ENCODE peak calls at places on chromosomes 5 and 9, in nine cellular contexts. A, H, I, S, K, R, W, X and E are unnamed samples.

GRCh38 chr5:11072556-11072955 is 311.5 kb upstream of the DAP start:
- DNase-seq in A (no peak), H (no peak), I (no peak), S (no peak), K (no peak), R (no peak), W (no peak), X (no peak), E (no peak)

GRCh38 chr9:36780186-36780585 is 207.5 kb downstream of the MELK start:
- DNase-seq in A (no peak), H (no peak), I (no peak), S (no peak), K (no peak), R (no peak), W (no peak), X (no peak), E (no peak)

GRCh38 chr5:108642170-108642906 is 105.4 kb upstream of the FER start:
- DNase-seq in A (peak; percentile 69), H (peak; percentile 55), I (peak; percentile 86), S (peak; percentile 74), K (peak; percentile 66), R (peak; percentile 71), W (peak; percentile 59), X (peak; percentile 84), E (peak; percentile 48)

GRCh38 chr5:167634432-167634831 is 657.0 kb upstream of the WWC1 start:
- DNase-seq in A (peak; percentile 51), H (peak; percentile 38), I (peak; percentile 42), S (no peak), K (no peak), R (peak; percentile 90), W (no peak), X (peak; percentile 60), E (no peak)

GRCh38 chr9:88460583-88461332 is 72.5 kb downstream of the SPIN1 start:
- DNase-seq in A (peak; percentile 84), H (no peak), I (no peak), S (peak; percentile 61), K (no peak), R (peak; percentile 37), W (no peak), X (peak; percentile 33), E (no peak)

GRCh38 chr5:72608297-72608696 is 101.1 kb upstream of the ZNF366 start:
- DNase-seq in A (no peak), H (no peak), I (peak; percentile 86), S (no peak), K (no peak), R (no peak), W (no peak), X (peak; percentile 66), E (no peak)

GRCh38 chr9:68705636-68706578 is 867 bp downstream of the PIP5K1B start:
- DNase-seq in A (no peak), H (no peak), I (peak; percentile 12), S (no peak), K (peak; percentile 59), R (no peak), W (no peak), X (peak; percentile 8), E (no peak)

GRCh38 chr9:78103971-78104433 is 72.4 kb upstream of the GNAQ start:
- DNase-seq in A (no peak), H (peak; percentile 13), I (no peak), S (no peak), K (no peak), R (no peak), W (no peak), X (no peak), E (no peak)

GRCh38 chr5:107425541-107426031 is 245.2 kb downstream of the EFNA5 start:
- DNase-seq in A (peak; percentile 89), H (peak; percentile 89), I (peak; percentile 81), S (no peak), K (no peak), R (peak; percentile 83), W (no peak), X (peak; percentile 91), E (no peak)

GRCh38 chr5:81027481-81028058 is 67.4 kb downstream of the RASGRF2 start:
- DNase-seq in A (no peak), H (no peak), I (no peak), S (no peak), K (no peak), R (no peak), W (no peak), X (no peak), E (no peak)

GRCh38 chr5:81638471-81638870 is 112.4 kb downstream of the SSBP2 start:
- DNase-seq in A (no peak), H (no peak), I (peak; percentile 6), S (no peak), K (no peak), R (peak; percentile 33), W (no peak), X (peak; percentile 18), E (no peak)

GRCh38 chr9:96084289-96084688 is 208.8 kb downstream of the ERCC6L2 start:
- DNase-seq in A (no peak), H (no peak), I (no peak), S (no peak), K (no peak), R (no peak), W (no peak), X (no peak), E (no peak)

GRCh38 chr5:123875444-123876264 is 363.7 kb downstream of the CSNK1G3 start:
- DNase-seq in A (no peak), H (no peak), I (peak; percentile 21), S (peak; percentile 50), K (peak; percentile 25), R (no peak), W (peak; percentile 13), X (no peak), E (no peak)

GRCh38 chr5:16233730-16234129 is 54.1 kb upstream of the MARCHF11 start:
- DNase-seq in A (no peak), H (no peak), I (no peak), S (no peak), K (no peak), R (no peak), W (no peak), X (no peak), E (no peak)

GRCh38 chr9:120944434-120945125 is 18.0 kb upstream of the TRAF1 start:
- DNase-seq in A (peak; percentile 98), H (no peak), I (no peak), S (no peak), K (no peak), R (no peak), W (no peak), X (no peak), E (no peak)

GRCh38 chr9:86040281-86041155 is 58.8 kb downstream of the GOLM1 start:
- DNase-seq in A (no peak), H (no peak), I (no peak), S (no peak), K (no peak), R (no peak), W (no peak), X (no peak), E (peak; percentile 31)
- H3K4me3 ChIP-seq in A (no peak overlapping the region), H (no peak overlapping the region), I (no peak overlapping the region), S (no peak overlapping the region), K (no peak overlapping the region), R (no peak overlapping the region), W (no peak overlapping the region), X (no peak overlapping the region), E (no peak overlapping the region)

GRCh38 chr5:180589771-180590542 is 1.3 kb downstream of the SCGB3A1 start:
- DNase-seq in A (no peak), H (no peak), I (no peak), S (no peak), K (no peak), R (no peak), W (no peak), X (no peak), E (no peak)
- H3K4me3 ChIP-seq in A (no peak overlapping the region), H (no peak overlapping the region), I (peak overlapping the region; percentile 27), S (no peak overlapping the region), K (no peak overlapping the region), R (no peak overlapping the region), W (no peak overlapping the region), X (no peak overlapping the region), E (peak overlapping the region; percentile 30)

GRCh38 chr5:55853271-55853670 is 2.1 kb downstream of the IL31RA start:
- DNase-seq in A (peak; percentile 70), H (no peak), I (peak; percentile 27), S (no peak), K (no peak), R (peak; percentile 4), W (no peak), X (peak; percentile 21), E (no peak)
- H3K4me3 ChIP-seq in A (no peak overlapping the region), H (no peak overlapping the region), I (no peak overlapping the region), S (no peak overlapping the region), K (no peak overlapping the region), R (no peak overlapping the region), W (no peak overlapping the region), X (no peak overlapping the region), E (no peak overlapping the region)

GRCh38 chr9:94031946-94032345 is 52.3 kb upstream of the PTPDC1 start:
- DNase-seq in A (no peak), H (no peak), I (peak; percentile 36), S (no peak), K (no peak), R (peak; percentile 58), W (no peak), X (no peak), E (no peak)
- H3K4me3 ChIP-seq in A (no peak overlapping the region), H (no peak overlapping the region), I (no peak overlapping the region), S (no peak overlapping the region), K (no peak overlapping the region), R (peak overlapping the region; percentile 92), W (no peak overlapping the region), X (no peak overlapping the region), E (no peak overlapping the region)

DNA sequence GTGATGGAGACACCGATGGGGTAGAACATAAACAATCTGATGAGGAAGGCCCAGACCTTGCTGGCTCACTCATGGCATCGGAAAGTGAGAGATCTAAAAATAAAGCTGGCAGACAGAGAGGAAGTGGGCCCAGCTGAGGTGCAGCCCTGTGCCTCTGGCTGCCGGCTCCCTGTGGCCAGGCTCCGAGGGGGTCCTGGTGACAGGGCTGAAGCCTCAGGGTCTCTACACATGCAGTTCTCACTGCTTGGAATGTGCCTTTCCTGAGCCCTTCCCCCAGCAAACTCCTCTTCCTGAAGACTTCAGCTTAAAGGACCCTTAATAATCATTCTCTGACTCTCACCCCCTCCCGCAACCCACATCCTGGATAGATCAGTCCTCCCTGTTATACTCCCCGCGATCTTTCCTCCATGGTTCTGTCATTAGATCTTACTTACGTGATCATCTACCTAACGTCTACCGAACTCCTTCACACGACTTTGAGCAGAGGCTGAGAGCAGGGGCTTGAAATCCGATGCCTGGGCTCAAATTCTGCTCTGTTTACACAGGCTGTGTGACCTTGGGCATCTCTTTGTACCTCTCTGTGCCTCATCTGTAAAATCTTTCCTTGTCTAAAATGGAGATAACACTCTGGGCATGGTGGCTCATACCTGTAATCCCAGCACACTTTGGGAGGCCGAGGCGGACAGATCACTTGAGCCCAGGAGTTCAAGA is 33.1 kb upstream of the CRB2 start:
- DNase-seq in A (no peak), H (no peak), I (no peak), S (no peak), K (no peak), R (no peak), W (no peak), X (no peak), E (peak; percentile 52)
- H3K4me3 ChIP-seq in A (no peak overlapping the region), H (no peak overlapping the region), I (no peak overlapping the region), S (no peak overlapping the region), K (no peak overlapping the region), R (no peak overlapping the region), W (no peak overlapping the region), X (no peak overlapping the region), E (peak overlapping the region; percentile 26)

GRCh38 chr9:131273791-131274673 is 2.3 kb downstream of the FAM78A start:
- DNase-seq in A (no peak), H (no peak), I (no peak), S (no peak), K (no peak), R (no peak), W (no peak), X (no peak), E (no peak)
- H3K4me3 ChIP-seq in A (no peak overlapping the region), H (no peak overlapping the region), I (peak overlapping the region; percentile 98), S (no peak overlapping the region), K (peak overlapping the region; percentile 62), R (no peak overlapping the region), W (no peak overlapping the region), X (no peak overlapping the region), E (peak overlapping the region; percentile 95)